ENCODE peak calls at places on chromosomes 1 and 21, in eight cellular contexts. I is AG08396; Y is NCI-H1105 treated with DMSO at 0.1 percent for 48 hours; V is H9; M is IMR-90; U is CD4-positive, alpha-beta memory T cell; Z is HEK293T; L is dorsolateral prefrontal cortex. D is an unnamed sample.

GRCh38 chr1:207282496-207283380 is 38.7 kb upstream of the CD55 start:
- DNase-seq in I (no peak), Y (no peak), V (no peak), M (peak), U (no peak), Z (no peak), L (no peak), D (no peak)

GRCh38 chr1:179516976-179517705 is 58.6 kb downstream of the NPHS2 start:
- DNase-seq in I (no peak), Y (no peak), V (no peak), M (no peak), U (no peak), Z (no peak), L (no peak), D (no peak)

GRCh38 chr1:15153184-15153841 is at the start of gene TMEM51:
- DNase-seq in I (peak), Y (peak), V (peak), M (peak), U (no peak), Z (peak), L (no peak), D (peak)

GRCh38 chr1:29991025-29991424 is 732.4 kb downstream of the MATN1 start:
- DNase-seq in I (no peak), Y (no peak), V (peak), M (no peak), U (no peak), Z (no peak), L (no peak), D (no peak)

GRCh38 chr1:63362578-63362977 is 4.8 kb upstream of the ALG6 start:
- DNase-seq in I (no peak), Y (no peak), V (no peak), M (no peak), U (no peak), Z (no peak), L (no peak), D (no peak)

GRCh38 chr1:25799758-25800537 is at the start of gene SELENON:
- DNase-seq in I (peak), Y (peak), V (peak), M (peak), U (no peak), Z (peak), L (no peak), D (no peak)

GRCh38 chr1:56060901-56061300 is 518.5 kb downstream of the PLPP3 start:
- DNase-seq in I (peak), Y (no peak), V (no peak), M (peak), U (no peak), Z (no peak), L (no peak), D (no peak)

GRCh38 chr1:168465942-168466702 is 77.7 kb downstream of the XCL2 start:
- DNase-seq in I (no peak), Y (peak), V (no peak), M (peak), U (peak), Z (no peak), L (no peak), D (peak)

GRCh38 chr1:81512242-81512641 is 288.5 kb upstream of the ADGRL2 start:
- DNase-seq in I (no peak), Y (no peak), V (no peak), M (no peak), U (no peak), Z (no peak), L (no peak), D (no peak)

GRCh38 chr1:53552981-53553733 is 94.0 kb downstream of the DMRTB1 start:
- DNase-seq in I (no peak), Y (no peak), V (no peak), M (peak), U (no peak), Z (no peak), L (no peak), D (peak)

GRCh38 chr1:175208773-175209492 is 16.4 kb upstream of the KIAA0040 start:
- DNase-seq in I (no peak), Y (peak), V (no peak), M (no peak), U (peak), Z (no peak), L (no peak), D (no peak)

GRCh38 chr21:45863267-45863666 is 118.3 kb upstream of the COL6A1 start:
- DNase-seq in I (no peak), Y (no peak), V (no peak), M (no peak), U (no peak), Z (no peak), L (no peak), D (no peak)